ENCODE peak calls at places on chromosomes 12 and 14, in five cellular contexts. W is AG04450; N is CD4-positive, alpha-beta memory T cell; T is OCI-LY7; K is breast epithelium. Y is an unnamed sample.

GRCh38 chr14:96213871-96214465 is 9.3 kb downstream of the BDKRB2 start:
- DNase-seq in K (no peak), T (no peak), N (no peak), W (no peak), Y (no peak)

GRCh38 chr12:40310201-40310600 is 85.4 kb downstream of the LRRK2 start:
- DNase-seq in N (no peak), T (no peak), W (no peak), K (no peak), Y (no peak)

GRCh38 chr14:29217813-29218450 is 451.3 kb downstream of the FOXG1 start:
- DNase-seq in W (no peak), T (no peak), K (no peak), N (no peak), Y (no peak)

GRCh38 chr12:62484234-62484633 is 17.6 kb downstream of the MON2 start:
- DNase-seq in T (no peak), W (no peak), N (no peak), K (no peak), Y (no peak)

GRCh38 chr12:121576851-121577391 is 3.9 kb downstream of the KDM2B start:
- DNase-seq in W (peak; percentile 81), T (no peak), K (no peak), N (no peak), Y (no peak)

GRCh38 chr12:3152013-3152412 is 74.8 kb downstream of the TSPAN9 start:
- DNase-seq in W (no peak), K (no peak), T (no peak), N (no peak), Y (no peak)

GRCh38 chr14:71739273-71739990 is 192.8 kb upstream of the RGS6 start:
- DNase-seq in K (no peak), N (no peak), T (no peak), W (no peak), Y (peak; percentile 27)

GRCh38 chr14:43898709-43899108 is 608.4 kb downstream of the FSCB start:
- DNase-seq in N (no peak), W (no peak), T (no peak), K (no peak), Y (no peak)

GRCh38 chr14:51327376-51327775 is 87.3 kb downstream of the TMX1 start:
- DNase-seq in W (no peak), K (no peak), N (no peak), T (no peak), Y (no peak)

GRCh38 chr14:104968541-104969401 is 9.4 kb downstream of the AHNAK2 start:
- DNase-seq in N (no peak), W (no peak), T (peak; percentile 71), K (peak; percentile 82), Y (no peak)

GRCh38 chr14:105711841-105712460 is 185.6 kb downstream of the TMEM121 start:
- DNase-seq in T (no peak), N (no peak), W (no peak), K (no peak), Y (no peak)

GRCh38 chr12:534216-534615 is 74.5 kb downstream of the B4GALNT3 start:
- DNase-seq in W (no peak), N (no peak), K (no peak), T (no peak), Y (no peak)

GRCh38 chr14:101711041-101711861 is 50.3 kb upstream of the PPP2R5C start:
- DNase-seq in K (no peak), N (no peak), W (no peak), T (no peak), Y (peak; percentile 8)

GRCh38 chr12:88870000-88870737 is 289.9 kb upstream of the KITLG start:
- DNase-seq in K (no peak), T (no peak), W (peak; percentile 69), N (no peak), Y (no peak)

GRCh38 chr12:92146497-92146828 is 817 bp upstream of the BTG1 start:
- DNase-seq in W (no peak), N (no peak), T (no peak), K (no peak), Y (no peak)

GRCh38 chr12:57848208-57848607 is 1.7 kb upstream of the CTDSP2 start:
- DNase-seq in T (no peak), W (no peak), N (no peak), K (no peak), Y (no peak)

GRCh38 chr12:42299392-42300308 is 26.2 kb downstream of the ZCRB1 start:
- DNase-seq in K (no peak), T (peak; percentile 12), W (peak; percentile 44), N (no peak), Y (no peak)

GRCh38 chr12:48917857-48918537 is 7.3 kb downstream of the FKBP11 start:
- DNase-seq in T (no peak), W (no peak), K (no peak), N (peak; percentile 66), Y (no peak)

GRCh38 chr12:125180144-125180543 is 114.9 kb downstream of the AACS start:
- DNase-seq in N (no peak), T (no peak), K (no peak), W (no peak), Y (no peak)
- H3K27ac ChIP-seq in N (no peak overlapping the region), T (no peak overlapping the region), K (no peak overlapping the region), W (no peak overlapping the region), Y (no peak overlapping the region)

DNA sequence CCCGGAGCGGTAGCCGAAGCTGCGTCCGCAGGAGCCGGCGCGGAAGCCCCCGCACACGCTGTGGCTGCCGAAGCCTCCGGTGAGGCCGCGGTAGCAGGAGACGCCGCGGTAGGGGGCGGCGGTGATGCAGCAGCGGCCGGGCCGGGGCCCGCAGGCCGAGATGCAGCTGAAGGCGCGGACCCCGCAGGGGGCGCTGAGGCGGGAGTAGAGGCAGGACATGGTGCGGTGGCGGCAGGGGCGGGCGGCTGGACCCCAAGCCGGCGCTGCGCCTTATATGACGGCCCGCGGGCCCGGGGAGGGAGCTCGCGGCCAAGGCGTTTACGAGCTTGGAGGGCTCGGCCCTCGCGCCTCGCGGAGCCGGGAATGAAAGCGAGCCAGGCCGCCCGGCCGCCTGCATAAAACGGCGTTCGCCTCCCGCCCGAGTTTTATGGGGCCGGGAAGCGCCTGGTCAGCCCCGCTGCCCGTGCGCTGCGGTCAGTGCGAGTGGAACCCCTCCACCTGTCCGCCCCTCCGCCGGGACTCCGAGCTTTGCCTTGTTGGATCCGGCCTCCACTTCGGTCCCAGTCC is 16.0 kb upstream of the KRT86 start:
- DNase-seq in K (peak; percentile 51), W (no peak), T (no peak), N (no peak), Y (no peak)
- H3K27ac ChIP-seq in K (no peak overlapping the region), W (no peak overlapping the region), T (no peak overlapping the region), N (no peak overlapping the region), Y (no peak overlapping the region)

DNA sequence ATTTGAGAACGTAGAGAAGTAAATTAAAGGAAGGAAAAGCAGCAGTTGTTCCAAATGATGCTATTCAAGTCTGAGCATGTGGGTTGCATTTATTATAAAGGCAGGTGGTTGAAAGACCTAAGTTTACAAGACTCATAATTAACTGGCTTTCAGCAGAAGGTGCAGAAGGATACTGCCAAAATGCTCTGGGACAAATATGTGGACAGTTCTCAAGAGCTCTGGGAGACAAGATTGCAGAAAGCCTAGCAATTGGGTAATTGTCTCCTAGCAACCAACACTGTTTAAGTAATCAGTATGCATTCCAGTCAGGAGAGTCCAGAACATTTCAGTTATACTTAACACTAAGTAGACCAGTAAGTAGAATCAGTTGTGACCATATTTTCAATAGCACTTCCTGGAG is 131.5 kb downstream of the GPR135 start:
- DNase-seq in K (no peak), N (no peak), T (no peak), W (peak; percentile 76), Y (no peak)
- H3K27ac ChIP-seq in K (peak overlapping the region; percentile 83), N (no peak overlapping the region), T (no peak overlapping the region), W (no peak overlapping the region), Y (no peak overlapping the region)

GRCh38 chr14:20823859-20824258 is 21.2 kb upstream of the RNASE1 start:
- DNase-seq in W (no peak), K (no peak), T (no peak), N (no peak), Y (no peak)

GRCh38 chr14:20818861-20819260 is 16.2 kb upstream of the RNASE1 start:
- DNase-seq in K (no peak), N (no peak), W (no peak), T (no peak), Y (no peak)

GRCh38 chr14:20820063-20820904 is 17.6 kb upstream of the RNASE1 start:
- DNase-seq in W (no peak), K (no peak), T (peak; percentile 20), N (no peak), Y (no peak)
- H3K27ac ChIP-seq in W (no peak overlapping the region), K (no peak overlapping the region), T (no peak overlapping the region), N (no peak overlapping the region), Y (no peak overlapping the region)